ENCODE peak calls at places on chromosomes 5 and 9, in four cellular contexts. X is GM12878, M is HL-60, K is K562. B is an unnamed sample.

GRCh38 chr9:136671646-136672430 is 9.1 kb downstream of the EGFL7 start:
- DNase-seq in X (no peak), M (no peak), K (peak), B (peak)

GRCh38 chr9:22401671-22402070 is 45.0 kb upstream of the DMRTA1 start:
- DNase-seq in X (no peak), M (no peak), K (no peak), B (no peak)

GRCh38 chr5:146027746-146028145 is 77.6 kb downstream of the PLAC8L1 start:
- DNase-seq in X (no peak), M (no peak), K (no peak), B (no peak)

GRCh38 chr9:24257726-24258125 is 288.0 kb downstream of the IZUMO3 start:
- DNase-seq in X (no peak), M (no peak), K (no peak), B (no peak)

GRCh38 chr9:8857330-8858249 is 1058.0 kb upstream of the DMAC1 start:
- DNase-seq in X (no peak), M (no peak), K (no peak), B (no peak)

GRCh38 chr9:126326228-126327015 is at the start of gene MVB12B:
- DNase-seq in X (no peak), M (no peak), K (peak), B (peak)

GRCh38 chr9:8555767-8556500 is 756.4 kb upstream of the DMAC1 start:
- DNase-seq in X (no peak), M (no peak), K (no peak), B (no peak)

GRCh38 chr9:130857864-130858730 is 23.0 kb downstream of the ABL1 start:
- DNase-seq in X (no peak), M (no peak), K (no peak), B (no peak)

GRCh38 chr5:21219255-21219654 is 1231.3 kb upstream of the CDH18 start:
- DNase-seq in X (no peak), M (no peak), K (no peak), B (no peak)

GRCh38 chr5:37723147-37723961 is 116.5 kb downstream of the GDNF start:
- DNase-seq in X (no peak), M (no peak), K (peak), B (no peak)

GRCh38 chr5:156201793-156202388 is 125.1 kb upstream of the SGCD start:
- DNase-seq in X (no peak), M (no peak), K (no peak), B (no peak)

GRCh38 chr9:22986556-22986955 is 539.9 kb downstream of the DMRTA1 start:
- DNase-seq in X (no peak), M (no peak), K (no peak), B (no peak)

GRCh38 chr5:9932770-9933169 is 302.6 kb upstream of the TAS2R1 start:
- DNase-seq in X (no peak), M (no peak), K (peak), B (no peak)

GRCh38 chr5:76691470-76692273 is 24.3 kb upstream of the F2R start:
- DNase-seq in X (peak), M (no peak), K (no peak), B (no peak)

GRCh38 chr9:1871486-1872181 is 143.5 kb upstream of the SMARCA2 start:
- DNase-seq in X (no peak), M (no peak), K (no peak), B (no peak)

GRCh38 chr5:175572922-175573321 is 84.9 kb upstream of the HRH2 start:
- DNase-seq in X (no peak), M (no peak), K (no peak), B (no peak)

GRCh38 chr9:22005083-22005699 is 3.9 kb downstream of the CDKN2B start:
- DNase-seq in X (no peak), M (no peak), K (no peak), B (no peak)

GRCh38 chr9:76373777-76374474 is 20.3 kb downstream of the RFK start:
- DNase-seq in X (no peak), M (no peak), K (no peak), B (no peak)

GRCh38 chr5:80852331-80853245 is 107.6 kb upstream of the RASGRF2 start:
- DNase-seq in X (no peak), M (no peak), K (no peak), B (no peak)

GRCh38 chr5:1011226-1011631 is 2.6 kb downstream of the NKD2 start:
- DNase-seq in X (no peak), M (no peak), K (peak), B (peak)

GRCh38 chr5:374631-375335 is 53.3 kb downstream of the AHRR start:
- DNase-seq in X (no peak), M (no peak), K (no peak), B (no peak)

GRCh38 chr9:613771-614347 is 227.6 kb upstream of the DMRT1 start:
- DNase-seq in X (peak), M (peak), K (peak), B (peak)

GRCh38 chr5:71839049-71839834 is 120.2 kb downstream of the CARTPT start:
- DNase-seq in X (no peak), M (no peak), K (no peak), B (no peak)

GRCh38 chr9:95189230-95190098 is 128.0 kb downstream of the FANCC start:
- DNase-seq in X (no peak), M (no peak), K (no peak), B (no peak)

GRCh38 chr5:149062371-149063016 is 368 bp downstream of the SH3TC2 start:
- DNase-seq in X (no peak), M (no peak), K (no peak), B (no peak)

GRCh38 chr5:6570530-6570929 is 62.3 kb downstream of the NSUN2 start:
- DNase-seq in X (no peak), M (no peak), K (no peak), B (no peak)

GRCh38 chr9:131885144-131885609 is 145.3 kb upstream of the RAPGEF1 start:
- DNase-seq in X (no peak), M (no peak), K (no peak), B (no peak)

GRCh38 chr9:89675403-89675771 is 70.6 kb downstream of the GADD45G start:
- DNase-seq in X (no peak), M (no peak), K (no peak), B (no peak)

GRCh38 chr9:113998529-113999255 is 79.4 kb downstream of the AMBP start:
- DNase-seq in X (no peak), M (no peak), K (peak), B (no peak)

GRCh38 chr5:52892242-52892878 is 96.8 kb upstream of the ITGA2 start:
- DNase-seq in X (no peak), M (no peak), K (no peak), B (no peak)

GRCh38 chr5:137890850-137891249 is 1.6 kb downstream of the PKD2L2 start:
- DNase-seq in X (no peak), M (no peak), K (no peak), B (no peak)

GRCh38 chr5:133189881-133190280 is 138.1 kb downstream of the HSPA4 start:
- DNase-seq in X (no peak), M (no peak), K (no peak), B (no peak)

GRCh38 chr5:137619191-137619870 is 116.6 kb downstream of the KLHL3 start:
- DNase-seq in X (no peak), M (no peak), K (no peak), B (no peak)

GRCh38 chr9:123418052-123418430 is 62.0 kb downstream of the CRB2 start:
- DNase-seq in X (no peak), M (no peak), K (no peak), B (no peak)

GRCh38 chr5:11166906-11167305 is 405.9 kb upstream of the DAP start:
- DNase-seq in X (no peak), M (no peak), K (no peak), B (no peak)

GRCh38 chr5:9411142-9411541 is 134.7 kb downstream of the SEMA5A start:
- DNase-seq in X (no peak), M (no peak), K (no peak), B (no peak)

GRCh38 chr9:116767219-116767618 is 80.1 kb downstream of the TRIM32 start:
- DNase-seq in X (no peak), M (no peak), K (no peak), B (no peak)

GRCh38 chr5:41284938-41285337 is 71.6 kb upstream of the C6 start:
- DNase-seq in X (no peak), M (no peak), K (no peak), B (no peak)

GRCh38 chr5:163379298-163380155 is 57.9 kb upstream of the CCNG1 start:
- DNase-seq in X (no peak), M (peak), K (peak), B (no peak)

GRCh38 chr5:124902097-124902821 is 155.8 kb upstream of the ZNF608 start:
- DNase-seq in X (peak), M (no peak), K (no peak), B (peak)
- TF ChIP-seq SPI1 in X (peak), M (no peak), K (no peak), B (peak)

GRCh38 chr9:83219154-83219923 is 156.4 kb upstream of the RASEF start:
- DNase-seq in X (no peak), M (peak), K (peak), B (no peak)
- TF ChIP-seq POLR2AphosphoS5 in X (no peak), M (no peak), K (no peak), B (no peak)

DNA sequence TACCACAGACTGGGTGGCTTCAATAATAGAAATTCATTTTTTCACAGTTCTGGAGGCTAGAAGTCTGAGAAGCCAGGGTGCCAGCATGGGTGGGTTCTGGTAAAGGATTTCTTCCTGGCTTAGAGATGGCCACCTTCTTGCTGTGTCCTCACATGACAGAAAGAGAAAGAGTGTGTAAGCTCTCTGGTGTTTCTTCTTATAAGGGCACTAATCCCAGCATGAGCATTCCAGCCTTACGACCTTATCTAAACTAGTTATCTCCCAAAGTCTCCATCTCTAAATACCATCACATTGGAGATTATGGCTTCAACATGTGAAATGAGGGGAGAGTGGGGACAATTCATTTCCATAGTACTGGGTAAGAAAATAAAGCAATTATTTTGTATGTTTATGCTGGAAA is 226.5 kb upstream of the TUSC1 start:
- DNase-seq in X (no peak), M (no peak), K (no peak), B (no peak)
- TF ChIP-seq SPI1 in X (no peak), M (no peak), K (no peak), B (no peak)

DNA sequence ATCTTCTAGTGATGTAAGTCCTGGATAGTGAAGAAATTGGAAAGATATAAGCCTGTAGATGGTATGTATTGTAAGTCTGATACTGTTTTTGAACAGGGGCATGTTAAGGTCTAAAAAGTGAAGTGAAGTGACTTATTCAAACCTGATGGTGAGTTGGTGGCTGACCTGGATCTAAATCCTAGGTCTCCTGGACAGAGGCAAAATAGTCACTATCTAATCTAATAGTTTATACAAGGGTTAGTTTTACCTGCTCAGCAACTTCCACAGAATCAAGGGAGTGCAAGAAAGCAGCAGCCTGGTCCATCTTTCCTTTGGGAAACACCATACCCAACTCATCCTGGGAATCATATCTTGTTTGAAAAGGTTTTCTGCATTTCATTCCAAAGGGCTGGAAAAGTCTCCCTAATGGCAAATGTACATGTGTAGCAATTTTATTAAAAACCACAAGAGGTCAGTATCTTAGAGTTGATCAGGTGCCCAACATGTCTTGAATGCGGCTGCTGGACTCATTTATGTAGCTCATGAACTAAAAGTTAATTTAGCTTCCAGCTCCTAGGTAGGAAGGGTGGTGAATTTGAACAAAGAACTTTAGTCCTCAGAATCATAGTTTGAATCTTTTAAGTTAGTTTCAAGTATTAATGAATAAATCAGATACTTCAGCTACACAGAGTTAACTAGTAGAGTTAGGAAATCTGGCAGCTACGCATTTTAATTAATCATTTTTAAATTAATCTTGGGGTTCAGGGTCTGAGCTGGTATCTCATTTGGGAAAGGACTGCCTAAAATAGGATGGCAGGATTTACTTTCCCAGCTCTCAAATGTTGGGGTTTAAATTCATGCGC is 26.0 kb downstream of the SKP2 start:
- DNase-seq in X (no peak), M (no peak), K (peak), B (no peak)
- TF ChIP-seq POLR2AphosphoS5 in X (no peak), M (no peak), K (no peak), B (no peak)

GRCh38 chr9:108423493-108423892 is 432.3 kb downstream of the ACTL7B start:
- DNase-seq in X (no peak), M (no peak), K (no peak), B (no peak)

GRCh38 chr9:108419379-108419778 is 436.4 kb downstream of the ACTL7B start:
- DNase-seq in X (no peak), M (no peak), K (no peak), B (no peak)

GRCh38 chr9:108416321-108416720 is 439.5 kb downstream of the ACTL7B start:
- DNase-seq in X (no peak), M (no peak), K (no peak), B (no peak)

GRCh38 chr9:108412755-108413154 is 443.0 kb downstream of the ACTL7B start:
- DNase-seq in X (no peak), M (no peak), K (no peak), B (no peak)

DNA sequence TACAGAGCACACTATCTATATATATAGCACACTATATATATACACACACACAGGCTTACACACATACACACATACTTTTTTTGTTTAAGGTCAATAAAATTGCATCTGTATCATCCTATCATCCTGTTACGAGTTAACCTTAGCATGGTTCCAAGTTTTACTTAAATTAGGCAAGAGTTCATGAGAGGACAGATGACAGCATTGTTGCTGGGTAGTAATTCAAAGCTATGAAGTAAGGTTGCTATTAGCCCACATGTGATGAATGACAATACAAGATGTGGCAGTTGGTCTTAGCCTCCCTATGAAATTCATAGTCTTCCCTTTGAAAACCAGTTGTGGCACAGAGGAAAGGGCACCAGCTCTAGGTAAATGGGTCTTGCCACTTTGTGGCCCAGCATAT is 438.1 kb downstream of the ACTL7B start:
- DNase-seq in X (no peak), M (no peak), K (no peak), B (no peak)
- TF ChIP-seq SPI1 in X (no peak), M (no peak), K (no peak), B (no peak)

DNA sequence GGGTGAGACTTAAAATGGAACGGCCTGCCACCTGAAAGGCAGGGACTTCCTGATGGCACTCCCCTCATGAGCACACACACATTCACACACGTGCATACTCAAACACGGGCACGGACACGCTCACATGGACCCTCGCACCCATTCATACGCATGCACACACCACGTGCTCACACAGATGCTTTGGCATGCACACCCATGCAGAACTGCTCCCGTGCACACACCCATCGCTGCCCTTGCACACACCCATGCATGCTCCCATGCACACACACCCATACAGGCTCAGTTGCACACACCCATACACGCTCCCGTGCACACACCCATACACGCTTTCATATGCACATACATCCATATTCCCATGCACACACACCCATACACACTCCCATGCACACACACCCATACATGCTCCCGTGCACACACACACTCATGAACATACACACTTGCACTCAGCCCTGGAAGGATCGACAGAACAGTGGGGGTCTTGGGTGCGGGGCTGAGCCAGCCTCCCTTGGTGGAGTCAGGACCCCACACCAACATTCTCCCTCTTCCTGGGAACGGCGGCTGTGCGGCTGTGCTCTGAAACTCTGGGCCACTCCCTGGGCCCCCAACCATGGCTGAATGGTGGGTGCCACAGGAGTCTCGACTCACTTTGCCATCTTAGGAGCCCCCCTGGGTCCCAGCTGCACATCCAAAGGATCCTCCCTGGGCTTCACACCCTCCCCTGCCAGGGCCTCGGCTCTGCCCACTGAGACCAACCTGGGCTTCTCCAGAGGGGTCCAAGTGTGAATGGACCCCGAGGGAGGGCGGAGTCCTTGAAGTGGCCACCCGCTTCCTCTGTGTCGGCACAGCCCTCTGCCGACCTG is 115.2 kb downstream of the RXRA start:
- DNase-seq in X (no peak), M (no peak), K (no peak), B (no peak)
- TF ChIP-seq POLR2AphosphoS5 in X (no peak), M (peak), K (no peak), B (no peak)

GRCh38 chr5:135225856-135226560 is 173.0 kb downstream of the MACROH2A1 start:
- DNase-seq in X (no peak), M (no peak), K (peak), B (no peak)
- TF ChIP-seq SPI1 in X (no peak), M (no peak), K (no peak), B (no peak)

GRCh38 chr5:142873831-142874230 is 103.7 kb downstream of the ARHGAP26 start:
- DNase-seq in X (no peak), M (no peak), K (no peak), B (no peak)
- TF ChIP-seq POLR2AphosphoS5 in X (no peak), M (no peak), K (no peak), B (no peak)

B was measured in GM12891.